ENCODE peak calls at places on chromosomes 16 and 17, in seven cellular contexts. One of them, this sample, is unnamed.

GRCh38 chr16:49434733-49435132 is 61.1 kb downstream of the C16orf78 start:
- DNase-seq in H9: no peak
- DNase-seq in chondrocyte: no peak
- DNase-seq in Peyer's patch: no peak
- DNase-seq in transverse colon: no peak
- DNase-seq in dorsolateral prefrontal cortex: no peak
- DNase-seq in neural progenitor cell: no peak
- DNase-seq in this sample: peak; percentile 3

GRCh38 chr17:13367154-13367553 is 234.6 kb downstream of the HS3ST3A1 start:
- DNase-seq in H9: no peak
- DNase-seq in chondrocyte: no peak
- DNase-seq in transverse colon: no peak
- DNase-seq in neural progenitor cell: no peak
- DNase-seq in Peyer's patch: no peak
- DNase-seq in dorsolateral prefrontal cortex: no peak
- DNase-seq in this sample: no peak

GRCh38 chr17:81735181-81736102 is 23.4 kb downstream of the SLC25A10 start:
- DNase-seq in H9: no peak
- DNase-seq in transverse colon: peak; percentile 54
- DNase-seq in chondrocyte: no peak
- DNase-seq in Peyer's patch: peak; percentile 72
- DNase-seq in neural progenitor cell: no peak
- DNase-seq in dorsolateral prefrontal cortex: no peak
- DNase-seq in this sample: no peak

GRCh38 chr16:17469742-17470001 is 1.1 kb downstream of the XYLT1 start:
- DNase-seq in chondrocyte: no peak
- DNase-seq in H9: no peak
- DNase-seq in Peyer's patch: no peak
- DNase-seq in transverse colon: no peak
- DNase-seq in neural progenitor cell: no peak
- DNase-seq in dorsolateral prefrontal cortex: no peak
- DNase-seq in this sample: no peak

GRCh38 chr17:4584125-4584834 is at the start of gene SMTNL2:
- DNase-seq in H9: peak; percentile 68
- DNase-seq in Peyer's patch: no peak
- DNase-seq in chondrocyte: no peak
- DNase-seq in neural progenitor cell: peak; percentile 72
- DNase-seq in transverse colon: no peak
- DNase-seq in dorsolateral prefrontal cortex: no peak
- DNase-seq in this sample: peak; percentile 84

GRCh38 chr16:11157143-11157542 is 98.9 kb downstream of the SOCS1 start:
- DNase-seq in transverse colon: no peak
- DNase-seq in dorsolateral prefrontal cortex: no peak
- DNase-seq in chondrocyte: peak; percentile 56
- DNase-seq in Peyer's patch: peak; percentile 37
- DNase-seq in H9: no peak
- DNase-seq in neural progenitor cell: no peak
- DNase-seq in this sample: no peak

GRCh38 chr16:85460252-85460982 is 152.7 kb upstream of the GSE1 start:
- DNase-seq in neural progenitor cell: no peak
- DNase-seq in Peyer's patch: no peak
- DNase-seq in H9: no peak
- DNase-seq in transverse colon: no peak
- DNase-seq in chondrocyte: no peak
- DNase-seq in dorsolateral prefrontal cortex: no peak
- DNase-seq in this sample: peak; percentile 63

GRCh38 chr16:77133706-77134105 is 57.3 kb upstream of the MON1B start:
- DNase-seq in neural progenitor cell: no peak
- DNase-seq in H9: peak; percentile 40
- DNase-seq in chondrocyte: no peak
- DNase-seq in transverse colon: no peak
- DNase-seq in dorsolateral prefrontal cortex: no peak
- DNase-seq in Peyer's patch: no peak
- DNase-seq in this sample: no peak

GRCh38 chr16:49528035-49528434 is 154.4 kb downstream of the C16orf78 start:
- DNase-seq in transverse colon: no peak
- DNase-seq in chondrocyte: no peak
- DNase-seq in neural progenitor cell: no peak
- DNase-seq in H9: no peak
- DNase-seq in Peyer's patch: no peak
- DNase-seq in dorsolateral prefrontal cortex: no peak
- DNase-seq in this sample: no peak

GRCh38 chr17:2876467-2876866 is 80.2 kb downstream of the RAP1GAP2 start:
- DNase-seq in Peyer's patch: no peak
- DNase-seq in chondrocyte: no peak
- DNase-seq in H9: no peak
- DNase-seq in neural progenitor cell: no peak
- DNase-seq in dorsolateral prefrontal cortex: no peak
- DNase-seq in transverse colon: no peak
- DNase-seq in this sample: no peak

GRCh38 chr17:80945736-80946135 is 45.9 kb upstream of the CHMP6 start:
- DNase-seq in H9: no peak
- DNase-seq in Peyer's patch: no peak
- DNase-seq in transverse colon: no peak
- DNase-seq in chondrocyte: peak; percentile 68
- DNase-seq in dorsolateral prefrontal cortex: no peak
- DNase-seq in neural progenitor cell: no peak
- DNase-seq in this sample: peak; percentile 10

GRCh38 chr16:80932725-80933124 is 74.0 kb downstream of the CMC2 start:
- DNase-seq in dorsolateral prefrontal cortex: peak; percentile 19
- DNase-seq in neural progenitor cell: no peak
- DNase-seq in H9: no peak
- DNase-seq in Peyer's patch: no peak
- DNase-seq in transverse colon: peak; percentile 41
- DNase-seq in chondrocyte: no peak
- DNase-seq in this sample: no peak

GRCh38 chr17:11742891-11743290 is 144.6 kb downstream of the DNAH9 start:
- DNase-seq in chondrocyte: no peak
- DNase-seq in Peyer's patch: no peak
- DNase-seq in transverse colon: no peak
- DNase-seq in H9: peak; percentile 47
- DNase-seq in neural progenitor cell: peak; percentile 61
- DNase-seq in dorsolateral prefrontal cortex: no peak
- DNase-seq in this sample: no peak

GRCh38 chr17:10149573-10150399 is 48.6 kb downstream of the GAS7 start:
- DNase-seq in chondrocyte: no peak
- DNase-seq in neural progenitor cell: no peak
- DNase-seq in Peyer's patch: no peak
- DNase-seq in H9: no peak
- DNase-seq in dorsolateral prefrontal cortex: no peak
- DNase-seq in transverse colon: no peak
- DNase-seq in this sample: no peak

GRCh38 chr17:9899280-9900018 is 5.6 kb downstream of the RCVRN start:
- DNase-seq in neural progenitor cell: no peak
- DNase-seq in dorsolateral prefrontal cortex: no peak
- DNase-seq in chondrocyte: no peak
- DNase-seq in H9: no peak
- DNase-seq in transverse colon: no peak
- DNase-seq in Peyer's patch: no peak
- DNase-seq in this sample: no peak

GRCh38 chr16:49277386-49277742 is 4.3 kb downstream of the CBLN1 start:
- DNase-seq in chondrocyte: no peak
- DNase-seq in neural progenitor cell: peak; percentile 46
- DNase-seq in transverse colon: no peak
- DNase-seq in H9: no peak
- DNase-seq in dorsolateral prefrontal cortex: no peak
- DNase-seq in Peyer's patch: no peak
- DNase-seq in this sample: no peak

GRCh38 chr17:76458580-76459490 is 5.9 kb upstream of the UBE2O start:
- DNase-seq in dorsolateral prefrontal cortex: no peak
- DNase-seq in H9: peak; percentile 95
- DNase-seq in Peyer's patch: peak; percentile 73
- DNase-seq in chondrocyte: no peak
- DNase-seq in neural progenitor cell: peak; percentile 82
- DNase-seq in transverse colon: peak; percentile 59
- DNase-seq in this sample: peak; percentile 76

GRCh38 chr16:54957403-54957802 is 26.7 kb downstream of the IRX5 start:
- DNase-seq in H9: peak; percentile 42
- DNase-seq in Peyer's patch: no peak
- DNase-seq in dorsolateral prefrontal cortex: no peak
- DNase-seq in transverse colon: peak; percentile 23
- DNase-seq in chondrocyte: no peak
- DNase-seq in neural progenitor cell: peak; percentile 32
- DNase-seq in this sample: no peak
- TF ChIP-seq CTCF in H9: peak; percentile 77
- TF ChIP-seq CTCF in Peyer's patch: no peak
- TF ChIP-seq CTCF in dorsolateral prefrontal cortex: no peak
- TF ChIP-seq CTCF in transverse colon: peak; percentile 48
- TF ChIP-seq CTCF in chondrocyte: peak; percentile 71
- TF ChIP-seq CTCF in neural progenitor cell: peak; percentile 54
- TF ChIP-seq CTCF in this sample: peak; percentile 55

DNA sequence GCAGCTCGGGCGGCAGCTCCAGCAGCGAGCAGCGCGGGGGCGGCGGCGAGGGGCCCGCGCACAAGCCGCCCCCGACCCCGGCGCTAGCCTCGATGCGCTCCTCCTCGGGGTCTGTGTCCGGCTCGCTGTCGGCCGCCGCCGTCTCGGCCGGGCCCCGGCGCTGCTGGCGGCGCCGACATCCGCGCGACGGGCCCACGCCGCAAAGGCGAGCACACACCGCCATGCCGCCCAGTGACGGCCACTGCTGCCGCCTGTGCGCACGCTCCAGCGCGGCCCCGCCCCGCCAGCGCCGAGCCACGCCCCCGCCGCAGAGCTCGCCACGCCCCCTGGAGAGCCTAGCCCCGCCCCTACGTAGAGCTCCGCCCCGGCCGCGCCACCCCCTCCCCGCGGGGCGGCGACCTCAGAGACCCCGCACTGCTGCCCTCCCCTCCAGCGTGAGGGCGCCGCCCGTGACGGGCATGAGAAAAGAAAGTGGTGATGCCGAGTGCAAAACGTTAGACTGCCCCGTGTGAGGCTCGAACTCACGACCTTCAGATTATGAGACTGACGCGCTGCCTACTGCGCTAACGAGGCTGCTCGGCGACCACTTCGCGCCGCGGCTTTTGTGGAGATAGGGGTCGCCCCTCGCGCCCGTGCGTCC is at the start of gene FBXO31:
- DNase-seq in dorsolateral prefrontal cortex: peak; percentile 87
- DNase-seq in chondrocyte: peak; percentile 96
- DNase-seq in H9: peak; percentile 94
- DNase-seq in transverse colon: peak; percentile 93
- DNase-seq in neural progenitor cell: peak; percentile 94
- DNase-seq in Peyer's patch: peak; percentile 93
- DNase-seq in this sample: peak; percentile 95
- TF ChIP-seq CTCF in dorsolateral prefrontal cortex: no peak
- TF ChIP-seq CTCF in chondrocyte: no peak
- TF ChIP-seq CTCF in H9: no peak
- TF ChIP-seq CTCF in transverse colon: no peak
- TF ChIP-seq CTCF in neural progenitor cell: no peak
- TF ChIP-seq CTCF in Peyer's patch: no peak
- TF ChIP-seq CTCF in this sample: no peak

GRCh38 chr16:87303431-87303930 is 13.7 kb downstream of the C16orf95 start:
- DNase-seq in transverse colon: no peak
- DNase-seq in neural progenitor cell: no peak
- DNase-seq in dorsolateral prefrontal cortex: no peak
- DNase-seq in H9: no peak
- DNase-seq in chondrocyte: no peak
- DNase-seq in Peyer's patch: no peak
- DNase-seq in this sample: no peak

GRCh38 chr16:87308826-87309225 is 8.4 kb downstream of the C16orf95 start:
- DNase-seq in neural progenitor cell: no peak
- DNase-seq in chondrocyte: no peak
- DNase-seq in dorsolateral prefrontal cortex: no peak
- DNase-seq in H9: no peak
- DNase-seq in Peyer's patch: no peak
- DNase-seq in transverse colon: no peak
- DNase-seq in this sample: no peak

GRCh38 chr16:87303962-87304521 is 13.2 kb downstream of the C16orf95 start:
- DNase-seq in transverse colon: no peak
- DNase-seq in neural progenitor cell: no peak
- DNase-seq in chondrocyte: no peak
- DNase-seq in Peyer's patch: no peak
- DNase-seq in H9: no peak
- DNase-seq in dorsolateral prefrontal cortex: no peak
- DNase-seq in this sample: no peak

GRCh38 chr16:87304951-87305350 is 12.2 kb downstream of the C16orf95 start:
- DNase-seq in Peyer's patch: no peak
- DNase-seq in H9: no peak
- DNase-seq in dorsolateral prefrontal cortex: no peak
- DNase-seq in chondrocyte: peak; percentile 88
- DNase-seq in neural progenitor cell: no peak
- DNase-seq in transverse colon: no peak
- DNase-seq in this sample: no peak

DNA sequence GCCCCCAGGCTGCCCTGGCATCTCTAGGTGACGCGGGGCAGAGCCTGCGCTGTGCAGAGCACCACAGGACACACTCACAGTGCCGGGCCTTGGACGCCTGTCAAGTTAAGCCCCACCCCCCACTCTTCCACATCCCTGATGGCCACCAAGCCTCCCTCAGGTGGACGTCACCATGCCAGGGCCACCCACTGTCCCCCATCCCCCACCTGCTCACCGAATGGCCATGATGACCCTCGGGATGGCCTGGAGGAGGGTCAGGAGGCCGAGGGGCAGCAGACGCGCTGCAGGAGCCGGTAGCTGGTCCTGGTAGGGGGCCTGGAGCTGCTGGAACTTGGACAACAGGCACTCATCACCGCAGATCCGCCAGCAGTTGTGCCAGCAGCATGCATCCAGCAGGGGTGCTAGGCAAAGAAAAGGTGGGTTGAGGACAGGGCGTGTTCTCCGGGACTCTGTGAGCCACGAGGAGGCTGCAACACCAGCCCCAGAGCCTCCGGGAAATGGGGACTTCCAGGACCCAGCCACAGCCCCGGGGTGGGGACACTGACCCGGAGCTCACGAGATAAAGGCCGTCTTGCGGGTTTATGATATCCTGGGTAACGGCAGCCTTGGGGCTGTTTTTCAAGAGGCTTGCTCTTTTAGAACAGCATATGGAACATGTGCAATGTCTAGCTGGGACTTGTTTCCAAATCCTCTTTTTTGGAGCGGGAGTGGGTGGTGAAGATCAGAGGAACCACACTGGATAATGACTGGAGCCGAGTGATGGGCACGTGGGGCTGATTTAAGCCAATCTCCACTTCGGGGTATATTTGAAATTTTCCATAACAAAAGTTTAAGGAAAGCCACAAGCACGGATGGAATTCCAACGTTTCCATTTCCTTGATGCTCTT is 11.4 kb downstream of the C16orf95 start:
- DNase-seq in H9: peak; percentile 77
- DNase-seq in Peyer's patch: no peak
- DNase-seq in transverse colon: no peak
- DNase-seq in dorsolateral prefrontal cortex: no peak
- DNase-seq in neural progenitor cell: peak; percentile 28
- DNase-seq in chondrocyte: peak; percentile 88
- DNase-seq in this sample: no peak
- TF ChIP-seq CTCF in H9: peak; percentile 50
- TF ChIP-seq CTCF in Peyer's patch: no peak
- TF ChIP-seq CTCF in transverse colon: no peak
- TF ChIP-seq CTCF in dorsolateral prefrontal cortex: no peak
- TF ChIP-seq CTCF in neural progenitor cell: peak; percentile 18
- TF ChIP-seq CTCF in chondrocyte: no peak
- TF ChIP-seq CTCF in this sample: no peak

DNA sequence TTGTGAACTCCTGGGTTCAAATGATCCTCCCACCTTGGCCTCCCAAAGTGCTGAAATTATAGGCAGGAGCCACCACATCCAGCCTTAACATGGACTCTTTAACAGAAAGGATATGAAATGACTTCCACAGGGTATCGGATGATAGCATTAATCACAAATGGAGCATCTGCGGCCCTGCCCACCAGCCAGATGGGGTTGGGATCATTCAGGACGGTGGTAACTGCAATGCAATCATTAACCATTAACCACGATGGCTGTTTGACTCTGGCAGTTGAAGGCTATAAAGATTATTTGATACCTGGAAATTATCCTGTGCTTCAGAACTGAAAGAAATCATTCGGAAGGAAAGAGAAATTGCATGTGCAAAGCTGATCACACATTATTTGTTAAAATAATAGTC is 5.3 kb upstream of the CHST5 start:
- DNase-seq in dorsolateral prefrontal cortex: no peak
- DNase-seq in neural progenitor cell: no peak
- DNase-seq in transverse colon: peak; percentile 72
- DNase-seq in H9: no peak
- DNase-seq in Peyer's patch: peak; percentile 77
- DNase-seq in chondrocyte: peak; percentile 13
- DNase-seq in this sample: no peak
- TF ChIP-seq CTCF in dorsolateral prefrontal cortex: no peak
- TF ChIP-seq CTCF in neural progenitor cell: no peak
- TF ChIP-seq CTCF in transverse colon: no peak
- TF ChIP-seq CTCF in H9: no peak
- TF ChIP-seq CTCF in Peyer's patch: no peak
- TF ChIP-seq CTCF in chondrocyte: no peak
- TF ChIP-seq CTCF in this sample: no peak